ENCODE peak calls at places on chromosomes 1 and 21, in four cellular contexts. B is GM20000, P is A549, E is kidney epithelial cell. V is an unnamed sample.

GRCh38 chr1:208047476-208047934 is 136.6 kb upstream of the CD34 start:
- DNase-seq in B (no peak), P (no peak), E (no peak), V (no peak)

GRCh38 chr1:187244623-187245022 is 415.9 kb downstream of the PLA2G4A start:
- DNase-seq in B (no peak), P (no peak), E (no peak), V (no peak)

GRCh38 chr1:201020647-201021332 is 2.7 kb downstream of the KIF21B start:
- DNase-seq in B (no peak), P (peak), E (no peak), V (peak)

GRCh38 chr1:18530567-18531502 is 50.1 kb downstream of the KLHDC7A start:
- DNase-seq in B (no peak), P (no peak), E (no peak), V (peak)

GRCh38 chr1:232147215-232147614 is 482.7 kb downstream of the SIPA1L2 start:
- DNase-seq in B (no peak), P (no peak), E (no peak), V (no peak)

GRCh38 chr1:219798283-219799030 is 129.9 kb downstream of the SLC30A10 start:
- DNase-seq in B (no peak), P (no peak), E (peak), V (no peak)

GRCh38 chr21:29092102-29092959 is 18.9 kb upstream of the CCT8 start:
- DNase-seq in B (no peak), P (no peak), E (no peak), V (no peak)

GRCh38 chr1:12167493-12168429 is 970 bp downstream of the TNFRSF1B start:
- DNase-seq in B (peak), P (no peak), E (no peak), V (no peak)

GRCh38 chr1:175195281-175195680 is 2.7 kb upstream of the KIAA0040 start:
- DNase-seq in B (peak), P (no peak), E (no peak), V (no peak)

GRCh38 chr1:211978596-211978995 is 56.8 kb downstream of the INTS7 start:
- DNase-seq in B (no peak), P (no peak), E (no peak), V (no peak)

GRCh38 chr1:64917328-64917861 is 49.0 kb downstream of the JAK1 start:
- DNase-seq in B (no peak), P (peak), E (peak), V (peak)

GRCh38 chr21:38834725-38835124 is 29.0 kb downstream of the ETS2 start:
- DNase-seq in B (no peak), P (no peak), E (no peak), V (no peak)

GRCh38 chr1:236853916-236854601 is 59.0 kb downstream of the MTR start:
- DNase-seq in B (no peak), P (no peak), E (no peak), V (no peak)

GRCh38 chr1:212108187-212108586 is 72.6 kb downstream of the DTL start:
- DNase-seq in B (no peak), P (no peak), E (no peak), V (no peak)

GRCh38 chr1:176033879-176034278 is 173.2 kb downstream of the COP1 start:
- DNase-seq in B (no peak), P (no peak), E (no peak), V (no peak)

GRCh38 chr1:181482521-181483083 is 715 bp upstream of the CACNA1E start:
- DNase-seq in B (peak), P (peak), E (no peak), V (peak)

GRCh38 chr1:7432102-7432895 is 338.8 kb upstream of the VAMP3 start:
- DNase-seq in B (no peak), P (no peak), E (no peak), V (peak)

GRCh38 chr1:162023547-162024501 is at the start of gene OLFML2B:
- DNase-seq in B (peak), P (peak), E (peak), V (peak)

GRCh38 chr21:44753357-44753756 is 42.0 kb upstream of the TSPEAR start:
- DNase-seq in B (no peak), P (no peak), E (no peak), V (no peak)

GRCh38 chr1:240341365-240342250 is 249.9 kb downstream of the FMN2 start:
- DNase-seq in B (no peak), P (no peak), E (no peak), V (no peak)

GRCh38 chr1:226816585-226816984 is 53.8 kb upstream of the PSEN2 start:
- DNase-seq in B (no peak), P (peak), E (peak), V (no peak)

GRCh38 chr1:44650159-44650831 is 24.0 kb downstream of the TMEM53 start:
- DNase-seq in B (no peak), P (no peak), E (no peak), V (peak)

GRCh38 chr1:94384485-94385353 is 33.5 kb upstream of the ABCD3 start:
- DNase-seq in B (peak), P (peak), E (no peak), V (peak)

DNA sequence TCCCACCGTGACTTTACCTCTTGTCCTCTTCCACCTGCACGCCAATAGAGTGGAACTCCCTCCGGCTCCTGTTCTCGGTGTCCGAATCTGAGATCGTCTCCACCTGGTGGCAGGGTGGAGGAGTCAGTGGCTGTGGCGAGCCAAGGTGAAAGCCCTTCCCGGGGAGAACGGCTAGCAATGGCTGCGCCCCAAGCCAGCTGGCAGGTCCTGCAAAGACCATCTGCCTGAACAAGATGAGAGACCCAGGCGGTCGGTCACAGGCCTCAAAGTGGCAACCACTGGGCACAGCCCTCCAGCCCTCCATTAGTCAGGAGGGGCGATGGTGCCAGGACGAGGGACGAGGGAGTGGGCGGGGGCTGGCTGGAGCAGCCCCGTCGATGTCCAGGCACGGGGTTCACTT is 25.4 kb upstream of the SMIM12 start:
- DNase-seq in B (peak), P (peak), E (no peak), V (peak)
- TF ChIP-seq CTCF in B (peak), P (no peak), E (no peak), V (peak)

GRCh38 chr1:42657981-42658879 is at the start of gene PPIH:
- DNase-seq in B (peak), P (peak), E (peak), V (peak)
- TF ChIP-seq CTCF in B (no peak), P (no peak), E (peak), V (peak)

DNA sequence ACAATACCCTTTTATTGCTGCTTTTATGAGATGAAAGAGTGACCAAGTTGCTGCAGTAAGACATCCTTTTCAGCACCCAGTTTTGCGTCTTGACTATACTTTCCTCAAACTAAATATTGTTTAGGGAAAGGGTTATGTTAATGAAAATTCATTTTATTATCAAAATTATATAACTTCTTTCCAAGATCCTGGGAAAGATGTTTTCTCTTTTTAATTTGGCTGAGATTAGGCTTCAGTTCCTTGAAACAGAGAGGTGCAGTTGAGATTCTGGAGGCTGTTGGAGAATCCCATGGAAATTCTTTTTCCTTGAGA is 91.6 kb upstream of the KCNA3 start:
- DNase-seq in B (no peak), P (no peak), E (no peak), V (no peak)
- TF ChIP-seq CTCF in B (no peak), P (no peak), E (no peak), V (no peak)

DNA sequence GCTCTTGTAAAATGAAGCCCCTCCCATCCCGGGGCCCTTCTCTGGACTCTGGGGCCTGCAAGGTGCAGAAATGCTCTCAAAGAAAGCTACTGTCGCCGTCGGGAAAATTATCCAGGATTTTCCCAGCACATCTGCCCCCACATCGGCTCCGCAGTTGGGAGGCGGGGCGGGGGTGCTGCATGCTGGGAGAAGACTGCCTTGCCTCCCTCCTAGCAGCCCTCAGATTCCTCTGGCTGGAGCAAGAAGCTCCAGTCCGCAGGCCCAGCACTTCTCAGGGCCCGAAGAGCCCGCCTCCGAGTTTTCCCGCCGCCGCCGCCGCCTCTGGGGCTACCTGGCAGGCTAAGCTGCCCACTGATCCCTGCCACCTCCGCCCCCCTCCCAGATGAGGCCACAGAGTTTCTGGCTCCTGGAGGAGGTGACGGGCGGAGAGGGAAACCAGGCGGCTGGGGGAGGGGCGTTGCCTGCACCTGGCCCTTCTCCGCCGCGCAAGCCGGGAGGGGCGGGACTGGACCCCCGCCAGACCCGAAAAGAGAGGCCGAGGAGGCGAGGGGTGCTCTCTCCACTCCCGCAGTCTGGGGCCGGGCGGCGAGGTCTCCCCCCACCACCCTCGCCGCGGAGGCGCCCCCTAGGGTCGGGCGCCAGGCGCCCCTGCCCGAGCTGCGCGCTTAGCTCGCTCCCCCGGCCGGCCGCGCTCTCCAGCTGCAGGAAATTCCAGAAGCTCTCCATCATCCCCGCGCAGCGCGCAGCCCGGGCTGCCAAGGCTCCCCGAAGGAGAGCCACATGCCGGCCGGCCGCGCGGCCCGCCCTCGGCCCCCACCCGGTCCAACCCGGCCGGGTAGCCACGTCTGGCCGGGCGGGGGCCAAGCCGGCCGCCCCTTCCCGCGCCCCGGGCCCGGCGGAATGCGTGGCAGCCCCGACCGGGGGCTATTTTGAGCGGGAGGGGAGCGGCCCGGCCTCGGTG is 28.8 kb downstream of the AHDC1 start:
- DNase-seq in B (no peak), P (peak), E (no peak), V (peak)
- TF ChIP-seq CTCF in B (no peak), P (peak), E (peak), V (peak)

GRCh38 chr1:3432306-3432705 is 22.2 kb upstream of the ARHGEF16 start:
- DNase-seq in B (no peak), P (no peak), E (no peak), V (no peak)

GRCh38 chr1:3430406-3430805 is 24.1 kb upstream of the ARHGEF16 start:
- DNase-seq in B (no peak), P (no peak), E (no peak), V (no peak)

GRCh38 chr1:3430820-3431219 is 23.6 kb upstream of the ARHGEF16 start:
- DNase-seq in B (no peak), P (no peak), E (no peak), V (no peak)

GRCh38 chr1:3431686-3432085 is 22.8 kb upstream of the ARHGEF16 start:
- DNase-seq in B (no peak), P (no peak), E (no peak), V (no peak)

GRCh38 chr1:3431266-3431665 is 23.2 kb upstream of the ARHGEF16 start:
- DNase-seq in B (no peak), P (no peak), E (no peak), V (peak)
- TF ChIP-seq CTCF in B (no peak), P (peak), E (peak), V (peak)

GRCh38 chr1:210440081-210440480 is 111.4 kb downstream of the HHAT start:
- DNase-seq in B (no peak), P (no peak), E (no peak), V (no peak)

GRCh38 chr1:210441028-210441427 is 112.3 kb downstream of the HHAT start:
- DNase-seq in B (no peak), P (no peak), E (no peak), V (no peak)

GRCh38 chr1:210437781-210438180 is 109.1 kb downstream of the HHAT start:
- DNase-seq in B (no peak), P (no peak), E (no peak), V (no peak)

GRCh38 chr1:210437111-210437510 is 108.4 kb downstream of the HHAT start:
- DNase-seq in B (no peak), P (no peak), E (no peak), V (no peak)

DNA sequence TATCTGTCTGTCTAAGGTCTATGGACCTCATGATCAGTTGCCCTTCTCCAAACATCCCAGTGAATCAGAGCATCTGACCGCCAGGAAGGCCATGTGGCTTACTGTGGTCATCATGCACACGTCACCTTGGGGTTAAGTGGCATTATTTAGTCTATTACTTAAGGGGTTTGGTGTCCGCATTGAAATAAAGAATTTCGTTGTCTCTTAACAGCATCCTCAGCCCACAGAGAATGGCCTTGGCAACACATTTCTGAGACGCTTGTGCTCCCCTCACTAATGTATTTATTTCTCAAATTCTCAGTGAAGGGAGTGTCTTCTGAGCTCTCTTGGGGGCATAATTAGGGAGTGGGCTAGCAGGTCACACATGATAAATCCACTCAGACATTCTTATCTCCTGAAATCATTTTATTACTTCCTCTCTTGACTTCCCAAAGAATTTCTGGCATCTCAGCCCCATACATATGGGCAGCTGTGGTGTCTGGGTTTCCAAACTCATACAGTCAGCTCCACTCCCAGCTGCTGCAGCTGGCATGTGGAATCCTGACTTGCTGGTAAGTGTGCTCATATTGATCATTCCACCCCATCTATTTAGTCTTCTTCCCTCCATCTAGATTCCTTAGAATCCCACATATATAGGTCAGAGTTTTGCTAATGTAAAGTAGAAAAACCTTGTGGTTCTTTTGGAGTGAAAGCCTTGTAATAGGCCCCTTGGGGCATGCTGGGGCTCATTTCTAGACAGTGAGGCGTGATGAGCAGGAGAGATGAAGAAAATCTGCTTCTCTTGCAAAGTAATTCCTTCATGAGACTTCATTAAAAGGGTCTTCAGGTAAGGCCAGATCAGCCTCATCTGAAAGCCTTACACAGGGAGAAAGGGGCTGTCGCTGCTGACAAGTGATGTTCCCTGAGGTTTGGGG is 110.5 kb downstream of the HHAT start:
- DNase-seq in B (no peak), P (peak), E (peak), V (no peak)
- TF ChIP-seq CTCF in B (no peak), P (no peak), E (no peak), V (no peak)

V was measured in neural progenitor cell.